ENCODE peak calls at places on chromosomes 4 and X, in six cellular contexts. One of them, this sample, is unnamed.

GRCh38 chr4:79237836-79238235 is 88.0 kb downstream of the NAA11 start:
- DNase-seq in H1: no peak
- DNase-seq in IMR-90: no peak
- DNase-seq in trophoblast cell: no peak
- DNase-seq in mesenchymal stem cell: no peak
- DNase-seq in mesendoderm: no peak
- DNase-seq in this sample: peak

GRCh38 chr4:74983229-74983628 is 50.3 kb downstream of the PARM1 start:
- DNase-seq in trophoblast cell: no peak
- DNase-seq in mesendoderm: no peak
- DNase-seq in IMR-90: no peak
- DNase-seq in mesenchymal stem cell: no peak
- DNase-seq in H1: no peak
- DNase-seq in this sample: no peak

GRCh38 chr4:76732246-76732645 is 165.7 kb downstream of the SOWAHB start:
- DNase-seq in IMR-90: no peak
- DNase-seq in mesenchymal stem cell: no peak
- DNase-seq in mesendoderm: no peak
- DNase-seq in H1: no peak
- DNase-seq in trophoblast cell: no peak
- DNase-seq in this sample: no peak

GRCh38 chr4:128917781-128918180 is 108.3 kb downstream of the JADE1 start:
- DNase-seq in trophoblast cell: no peak
- DNase-seq in mesendoderm: no peak
- DNase-seq in mesenchymal stem cell: no peak
- DNase-seq in H1: no peak
- DNase-seq in IMR-90: no peak
- DNase-seq in this sample: no peak

GRCh38 chrX:11180571-11180970 is 69.4 kb downstream of the HCCS start:
- DNase-seq in mesenchymal stem cell: no peak
- DNase-seq in trophoblast cell: no peak
- DNase-seq in IMR-90: no peak
- DNase-seq in mesendoderm: no peak
- DNase-seq in H1: no peak
- DNase-seq in this sample: no peak

GRCh38 chr4:185640809-185641675 is 105.7 kb upstream of the PDLIM3 start:
- DNase-seq in H1: no peak
- DNase-seq in mesendoderm: peak
- DNase-seq in IMR-90: peak
- DNase-seq in trophoblast cell: peak
- DNase-seq in mesenchymal stem cell: peak
- DNase-seq in this sample: peak

GRCh38 chr4:114015444-114015899 is 36.0 kb upstream of the ARSJ start:
- DNase-seq in mesendoderm: no peak
- DNase-seq in mesenchymal stem cell: peak
- DNase-seq in IMR-90: peak
- DNase-seq in trophoblast cell: no peak
- DNase-seq in H1: no peak
- DNase-seq in this sample: no peak

GRCh38 chr4:137474711-137475301 is 57.5 kb downstream of the PCDH18 start:
- DNase-seq in mesenchymal stem cell: peak
- DNase-seq in IMR-90: peak
- DNase-seq in mesendoderm: no peak
- DNase-seq in H1: no peak
- DNase-seq in trophoblast cell: no peak
- DNase-seq in this sample: no peak

GRCh38 chrX:2614911-2615310 is 76.2 kb upstream of the CD99 start:
- DNase-seq in IMR-90: peak
- DNase-seq in mesenchymal stem cell: peak
- DNase-seq in trophoblast cell: peak
- DNase-seq in mesendoderm: peak
- DNase-seq in H1: no peak
- DNase-seq in this sample: no peak

GRCh38 chr4:8912506-8912905 is 40.9 kb upstream of the HMX1 start:
- DNase-seq in trophoblast cell: no peak
- DNase-seq in IMR-90: no peak
- DNase-seq in H1: no peak
- DNase-seq in mesendoderm: no peak
- DNase-seq in mesenchymal stem cell: no peak
- DNase-seq in this sample: no peak

GRCh38 chrX:67585401-67585800 is 41.6 kb downstream of the AR start:
- DNase-seq in mesendoderm: no peak
- DNase-seq in trophoblast cell: no peak
- DNase-seq in mesenchymal stem cell: no peak
- DNase-seq in H1: no peak
- DNase-seq in IMR-90: peak
- DNase-seq in this sample: no peak

GRCh38 chr4:182111586-182111985 is 131.6 kb upstream of the TENM3 start:
- DNase-seq in H1: no peak
- DNase-seq in mesenchymal stem cell: no peak
- DNase-seq in trophoblast cell: no peak
- DNase-seq in mesendoderm: peak
- DNase-seq in IMR-90: no peak
- DNase-seq in this sample: no peak

GRCh38 chr4:104491826-104492771 is 2.6 kb downstream of the CXXC4 start:
- DNase-seq in H1: peak
- DNase-seq in trophoblast cell: no peak
- DNase-seq in mesenchymal stem cell: peak
- DNase-seq in mesendoderm: peak
- DNase-seq in IMR-90: no peak
- DNase-seq in this sample: peak

GRCh38 chr4:2136736-2137135 is 77.6 kb downstream of the NAT8L start:
- DNase-seq in IMR-90: no peak
- DNase-seq in mesenchymal stem cell: no peak
- DNase-seq in mesendoderm: no peak
- DNase-seq in H1: no peak
- DNase-seq in trophoblast cell: no peak
- DNase-seq in this sample: no peak

GRCh38 chrX:131830400-131831184 is 192.5 kb upstream of the STK26 start:
- DNase-seq in trophoblast cell: peak
- DNase-seq in mesenchymal stem cell: peak
- DNase-seq in H1: peak
- DNase-seq in mesendoderm: peak
- DNase-seq in IMR-90: peak
- DNase-seq in this sample: peak

GRCh38 chrX:107674480-107675364 is 46.4 kb downstream of the PRPS1 start:
- DNase-seq in mesendoderm: no peak
- DNase-seq in mesenchymal stem cell: peak
- DNase-seq in IMR-90: no peak
- DNase-seq in H1: no peak
- DNase-seq in trophoblast cell: no peak
- DNase-seq in this sample: no peak

GRCh38 chr4:171765514-171765913 is 47.7 kb upstream of the GALNTL6 start:
- DNase-seq in H1: no peak
- DNase-seq in mesendoderm: no peak
- DNase-seq in IMR-90: no peak
- DNase-seq in mesenchymal stem cell: no peak
- DNase-seq in trophoblast cell: no peak
- DNase-seq in this sample: no peak

GRCh38 chr4:151276787-151277557 is at the start of gene PRSS48:
- DNase-seq in trophoblast cell: peak
- DNase-seq in mesenchymal stem cell: peak
- DNase-seq in H1: peak
- DNase-seq in mesendoderm: peak
- DNase-seq in IMR-90: peak
- DNase-seq in this sample: peak

GRCh38 chr4:11183358-11183745 is 245.3 kb downstream of the HS3ST1 start:
- DNase-seq in mesendoderm: no peak
- DNase-seq in mesenchymal stem cell: no peak
- DNase-seq in IMR-90: no peak
- DNase-seq in trophoblast cell: no peak
- DNase-seq in H1: no peak
- DNase-seq in this sample: no peak

GRCh38 chr4:165834116-165834515 is 38.9 kb upstream of the TLL1 start:
- DNase-seq in trophoblast cell: no peak
- DNase-seq in IMR-90: no peak
- DNase-seq in mesendoderm: no peak
- DNase-seq in H1: no peak
- DNase-seq in mesenchymal stem cell: no peak
- DNase-seq in this sample: no peak

GRCh38 chr4:8920969-8921368 is 49.3 kb upstream of the HMX1 start:
- DNase-seq in mesendoderm: no peak
- DNase-seq in trophoblast cell: no peak
- DNase-seq in H1: no peak
- DNase-seq in IMR-90: no peak
- DNase-seq in mesenchymal stem cell: no peak
- DNase-seq in this sample: no peak

GRCh38 chr4:128161138-128161537 is 100.0 kb downstream of the LARP1B start:
- DNase-seq in H1: no peak
- DNase-seq in trophoblast cell: no peak
- DNase-seq in IMR-90: no peak
- DNase-seq in mesenchymal stem cell: no peak
- DNase-seq in mesendoderm: peak
- DNase-seq in this sample: no peak

GRCh38 chr4:106854970-106855369 is 181.1 kb downstream of the DKK2 start:
- DNase-seq in trophoblast cell: no peak
- DNase-seq in mesendoderm: no peak
- DNase-seq in H1: no peak
- DNase-seq in IMR-90: no peak
- DNase-seq in mesenchymal stem cell: no peak
- DNase-seq in this sample: no peak

GRCh38 chr4:5928241-5928640 is 35.4 kb upstream of the CRMP1 start:
- DNase-seq in mesendoderm: peak
- DNase-seq in trophoblast cell: no peak
- DNase-seq in mesenchymal stem cell: peak
- DNase-seq in H1: no peak
- DNase-seq in IMR-90: no peak
- DNase-seq in this sample: no peak

GRCh38 chrX:68498044-68498507 is 775 bp upstream of the YIPF6 start:
- DNase-seq in H1: no peak
- DNase-seq in mesendoderm: peak
- DNase-seq in IMR-90: no peak
- DNase-seq in trophoblast cell: peak
- DNase-seq in mesenchymal stem cell: peak
- DNase-seq in this sample: no peak

GRCh38 chrX:124018031-124018430 is 56.5 kb downstream of the STAG2 start:
- DNase-seq in trophoblast cell: no peak
- DNase-seq in H1: no peak
- DNase-seq in IMR-90: peak
- DNase-seq in mesenchymal stem cell: peak
- DNase-seq in mesendoderm: no peak
- DNase-seq in this sample: no peak

GRCh38 chrX:119655125-119655524 is 37.8 kb downstream of the SEPTIN6 start:
- DNase-seq in mesenchymal stem cell: peak
- DNase-seq in IMR-90: peak
- DNase-seq in trophoblast cell: peak
- DNase-seq in H1: no peak
- DNase-seq in mesendoderm: peak
- DNase-seq in this sample: no peak

DNA sequence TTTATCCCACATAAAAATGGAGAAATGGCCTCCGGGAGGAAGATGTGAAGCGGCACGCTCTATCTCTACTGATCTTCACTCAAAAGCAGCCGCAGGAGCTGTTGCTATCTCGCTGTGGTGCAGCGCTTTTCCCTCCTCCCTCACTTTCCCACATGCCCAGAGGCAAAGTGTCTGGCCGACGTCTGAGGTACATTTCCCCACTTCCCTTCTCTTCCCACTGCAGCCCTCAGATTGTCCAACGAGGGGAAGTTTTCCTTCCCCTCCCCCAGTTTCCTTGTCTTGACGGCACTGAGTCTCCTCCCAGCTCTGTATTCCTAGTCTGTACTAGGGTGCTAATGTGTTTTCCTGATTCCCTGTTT is 662 bp upstream of the COL25A1 start:
- DNase-seq in mesenchymal stem cell: peak
- DNase-seq in trophoblast cell: peak
- DNase-seq in mesendoderm: peak
- DNase-seq in IMR-90: no peak
- DNase-seq in H1: no peak
- DNase-seq in this sample: no peak
- H3K4me3 ChIP-seq in mesenchymal stem cell: peak
- H3K4me3 ChIP-seq in trophoblast cell: peak
- H3K4me3 ChIP-seq in mesendoderm: peak
- H3K4me3 ChIP-seq in IMR-90: peak
- H3K4me3 ChIP-seq in H1: peak
- H3K4me3 ChIP-seq in this sample: peak

DNA sequence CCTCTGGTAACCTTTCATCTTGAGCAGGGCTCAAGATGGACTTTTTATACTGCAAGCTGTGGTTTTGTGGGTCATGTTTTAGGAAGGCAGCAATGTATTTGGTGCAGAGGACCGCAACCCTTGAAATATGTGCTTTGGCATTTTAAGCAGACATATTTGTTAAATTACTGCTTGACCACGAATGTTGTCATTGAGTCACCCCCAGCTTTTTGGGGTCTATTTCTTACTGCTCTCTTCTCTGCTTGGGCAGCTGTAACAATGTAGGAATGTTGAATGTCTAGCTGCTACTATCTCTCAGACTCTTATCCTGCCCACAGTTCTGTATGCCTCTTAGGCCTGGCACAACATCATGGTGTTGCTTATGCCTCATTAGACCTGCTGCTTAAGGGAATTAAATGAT is 6.0 kb downstream of the RBPJ start:
- DNase-seq in mesenchymal stem cell: peak
- DNase-seq in H1: no peak
- DNase-seq in trophoblast cell: no peak
- DNase-seq in mesendoderm: no peak
- DNase-seq in IMR-90: peak
- DNase-seq in this sample: no peak
- H3K23ac ChIP-seq in mesenchymal stem cell: no peak
- H3K23ac ChIP-seq in H1: no peak
- H3K23ac ChIP-seq in trophoblast cell: no peak
- H3K23ac ChIP-seq in mesendoderm: no peak
- H3K23ac ChIP-seq in IMR-90: no peak
- H3K23ac ChIP-seq in this sample: no peak

GRCh38 chr4:174859904-174860303 is 30.9 kb upstream of the GLRA3 start:
- DNase-seq in mesendoderm: no peak
- DNase-seq in H1: no peak
- DNase-seq in trophoblast cell: no peak
- DNase-seq in IMR-90: no peak
- DNase-seq in mesenchymal stem cell: no peak
- DNase-seq in this sample: no peak
- H4K8ac ChIP-seq in mesendoderm: no peak
- H4K8ac ChIP-seq in H1: no peak
- H4K8ac ChIP-seq in trophoblast cell: no peak
- H4K8ac ChIP-seq in IMR-90: no peak
- H4K8ac ChIP-seq in mesenchymal stem cell: no peak
- H4K8ac ChIP-seq in this sample: no peak

GRCh38 chrX:130083656-130084382 is 26.5 kb downstream of the ELF4 start:
- DNase-seq in trophoblast cell: no peak
- DNase-seq in mesendoderm: no peak
- DNase-seq in IMR-90: no peak
- DNase-seq in mesenchymal stem cell: no peak
- DNase-seq in H1: no peak
- DNase-seq in this sample: no peak

GRCh38 chrX:130086414-130087207 is 23.7 kb downstream of the ELF4 start:
- DNase-seq in H1: no peak
- DNase-seq in IMR-90: no peak
- DNase-seq in mesendoderm: no peak
- DNase-seq in trophoblast cell: no peak
- DNase-seq in mesenchymal stem cell: no peak
- DNase-seq in this sample: no peak

GRCh38 chrX:130085551-130085986 is 24.7 kb downstream of the ELF4 start:
- DNase-seq in H1: no peak
- DNase-seq in IMR-90: peak
- DNase-seq in mesendoderm: no peak
- DNase-seq in trophoblast cell: no peak
- DNase-seq in mesenchymal stem cell: peak
- DNase-seq in this sample: no peak

GRCh38 chrX:130083107-130083490 is 27.2 kb downstream of the ELF4 start:
- DNase-seq in IMR-90: no peak
- DNase-seq in mesendoderm: peak
- DNase-seq in trophoblast cell: no peak
- DNase-seq in H1: no peak
- DNase-seq in mesenchymal stem cell: no peak
- DNase-seq in this sample: no peak

GRCh38 chrX:130084651-130085237 is 25.6 kb downstream of the ELF4 start:
- DNase-seq in IMR-90: no peak
- DNase-seq in mesendoderm: no peak
- DNase-seq in H1: no peak
- DNase-seq in mesenchymal stem cell: no peak
- DNase-seq in trophoblast cell: no peak
- DNase-seq in this sample: no peak
- H3K4me3 ChIP-seq in IMR-90: no peak
- H3K4me3 ChIP-seq in mesendoderm: no peak
- H3K4me3 ChIP-seq in H1: no peak
- H3K4me3 ChIP-seq in mesenchymal stem cell: no peak
- H3K4me3 ChIP-seq in trophoblast cell: no peak
- H3K4me3 ChIP-seq in this sample: no peak

This sample was measured in neuronal stem cell.